ENCODE peak calls at places on chromosomes 16 and 17, in four cellular contexts. T is heart right ventricle, E is uterus, H is SK-N-SH. X is an unnamed sample.

GRCh38 chr16:78705694-78706093 is 606.2 kb downstream of the WWOX start:
- DNase-seq in T (no peak), E (no peak), H (peak), X (no peak)

GRCh38 chr17:57892820-57893595 is 43.2 kb upstream of the MRPS23 start:
- DNase-seq in H (no peak), T (peak), E (peak), X (peak)

GRCh38 chr17:80718428-80718827 is 173.8 kb downstream of the RPTOR start:
- DNase-seq in E (no peak), T (no peak), H (no peak), X (no peak)

GRCh38 chr16:57373117-57373947 is 1.0 kb downstream of the CX3CL1 start:
- DNase-seq in T (no peak), H (no peak), E (no peak), X (no peak)

GRCh38 chr17:29042679-29043538 is at the start of gene PIPOX:
- DNase-seq in T (peak), H (peak), E (no peak), X (peak)

GRCh38 chr16:2150418-2151187 is 2.2 kb downstream of the RAB26 start:
- DNase-seq in T (no peak), E (no peak), H (peak), X (no peak)

GRCh38 chr17:46003907-46004748 is 5.1 kb downstream of the STH start:
- DNase-seq in T (peak), H (peak), E (no peak), X (peak)

GRCh38 chr16:71364306-71364705 is 5.8 kb downstream of the CALB2 start:
- DNase-seq in E (no peak), H (no peak), T (peak), X (no peak)

GRCh38 chr16:10613771-10614485 is 33.5 kb upstream of the EMP2 start:
- DNase-seq in H (no peak), E (no peak), T (no peak), X (no peak)

GRCh38 chr16:56903866-56904265 is 28.1 kb upstream of the HERPUD1 start:
- DNase-seq in H (no peak), E (no peak), T (no peak), X (no peak)

GRCh38 chr16:11675561-11676511 is 7.6 kb downstream of the SNN start:
- DNase-seq in H (no peak), E (no peak), T (peak), X (no peak)

GRCh38 chr17:75516619-75517276 is 420 bp downstream of the TSEN54 start:
- DNase-seq in T (peak), E (peak), H (no peak), X (no peak)

GRCh38 chr17:51395621-51396020 is 135.3 kb downstream of the UTP18 start:
- DNase-seq in E (no peak), T (no peak), H (no peak), X (no peak)

GRCh38 chr17:35536664-35537160 is 766 bp downstream of the SLFN12L start:
- DNase-seq in E (no peak), H (no peak), T (no peak), X (no peak)

GRCh38 chr17:53176629-53177028 is 646.1 kb upstream of the KIF2B start:
- DNase-seq in H (no peak), T (no peak), E (no peak), X (no peak)

GRCh38 chr16:648071-648785 is 937 bp upstream of the WDR90 start:
- DNase-seq in E (no peak), H (peak), T (no peak), X (no peak)

GRCh38 chr17:81313776-81314409 is 18.8 kb upstream of the SLC38A10 start:
- DNase-seq in T (no peak), H (no peak), E (no peak), X (no peak)

GRCh38 chr16:5451641-5452040 is 354.0 kb upstream of the EEF2KMT start:
- DNase-seq in E (no peak), H (no peak), T (no peak), X (no peak)

GRCh38 chr17:350706-351435 is 1.7 kb downstream of the RPH3AL start:
- DNase-seq in H (peak), T (peak), E (peak), X (peak)

GRCh38 chr17:4389079-4389478 is 22.6 kb upstream of the UBE2G1 start:
- DNase-seq in E (no peak), H (no peak), T (no peak), X (no peak)

GRCh38 chr17:6524520-6524919 is 31.8 kb downstream of the PITPNM3 start:
- DNase-seq in H (no peak), T (no peak), E (no peak), X (no peak)

GRCh38 chr17:6686026-6686425 is 27.1 kb downstream of the SLC13A5 start:
- DNase-seq in H (no peak), T (no peak), E (no peak), X (no peak)

GRCh38 chr17:59725691-59726090 is 18.2 kb downstream of the VMP1 start:
- DNase-seq in E (no peak), T (no peak), H (no peak), X (no peak)

GRCh38 chr17:49471089-49471683 is 23.9 kb upstream of the NGFR start:
- DNase-seq in H (peak), E (peak), T (peak), X (peak)

GRCh38 chr16:85144026-85144915 is 32.0 kb upstream of the CIBAR2 start:
- DNase-seq in T (no peak), E (no peak), H (no peak), X (no peak)

GRCh38 chr17:41739661-41740352 is 5.4 kb upstream of the HAP1 start:
- DNase-seq in E (no peak), T (no peak), H (no peak), X (no peak)

GRCh38 chr17:81173761-81174160 is 7.7 kb upstream of the AATK start:
- DNase-seq in T (no peak), H (no peak), E (no peak), X (no peak)

GRCh38 chr16:3608069-3608468 is 3.3 kb downstream of the SLX4 start:
- DNase-seq in T (no peak), H (no peak), E (no peak), X (no peak)

GRCh38 chr16:3609895-3610697 is 1.3 kb downstream of the SLX4 start:
- DNase-seq in H (no peak), T (no peak), E (no peak), X (no peak)

GRCh38 chr16:3612510-3613466 is 1.4 kb upstream of the SLX4 start:
- DNase-seq in E (no peak), H (no peak), T (no peak), X (no peak)

GRCh38 chr16:3610698-3611144 is 685 bp downstream of the SLX4 start:
- DNase-seq in T (no peak), E (no peak), H (no peak), X (no peak)

DNA sequence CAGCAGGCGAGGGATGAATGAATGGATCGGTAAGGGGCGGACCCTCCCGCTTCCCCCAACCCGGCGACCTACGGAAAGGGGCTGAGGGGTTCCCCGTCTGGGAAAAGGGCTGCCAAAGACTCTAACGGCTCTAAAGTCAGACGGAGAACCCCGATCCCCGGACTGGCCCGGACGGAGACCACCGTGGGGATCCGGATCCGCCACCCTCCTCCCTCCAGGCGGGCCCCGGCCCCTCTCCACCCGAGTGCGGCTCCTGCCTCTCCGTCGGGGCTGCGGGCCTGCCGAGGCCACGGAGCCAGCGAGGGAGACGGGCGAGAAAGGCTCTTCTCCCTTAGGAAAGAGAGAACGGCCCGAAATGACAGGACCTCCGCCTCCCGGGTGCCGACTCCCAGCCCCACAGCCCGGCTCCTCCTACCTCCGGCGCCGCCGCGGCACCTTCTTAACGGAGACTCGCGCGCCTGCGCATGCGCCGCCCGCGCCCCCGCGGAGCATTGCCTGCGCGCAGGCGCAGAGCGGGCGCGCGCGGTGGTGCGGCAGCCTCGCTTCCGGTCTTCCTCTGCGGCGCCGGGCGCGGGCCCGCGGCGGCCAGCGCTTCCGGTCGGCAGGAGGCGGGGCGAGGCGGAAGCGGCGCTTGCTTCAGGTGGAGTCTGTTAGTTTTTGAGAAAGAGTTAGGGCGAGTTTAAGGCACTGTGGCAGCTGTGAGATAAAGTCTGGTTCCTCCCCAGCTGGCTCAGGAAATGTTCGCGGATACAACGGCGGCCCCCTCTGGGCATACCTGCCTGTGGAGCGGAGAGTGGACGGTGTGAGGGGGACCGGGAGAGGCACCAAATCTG is at the start of gene SLX4:
- DNase-seq in H (peak), T (peak), E (peak), X (peak)
- H3K27ac ChIP-seq in H (peak), T (peak), E (peak), X (peak)

GRCh38 chr16:29815032-29815721 is 775 bp upstream of the PAGR1 start:
- DNase-seq in T (no peak), E (peak), H (no peak), X (no peak)

GRCh38 chr16:29813644-29814562 is 1.9 kb downstream of the PRRT2 start:
- DNase-seq in E (no peak), T (no peak), H (no peak), X (no peak)

GRCh38 chr16:29812754-29813643 is 1.0 kb downstream of the PRRT2 start:
- DNase-seq in H (no peak), E (no peak), T (no peak), X (no peak)

GRCh38 chr16:29815793-29816693 is at the start of gene PAGR1:
- DNase-seq in E (peak), T (peak), H (peak), X (peak)

GRCh38 chr16:29814592-29814991 is 1.4 kb upstream of the PAGR1 start:
- DNase-seq in H (no peak), E (no peak), T (no peak), X (no peak)
- H3K27ac ChIP-seq in H (no peak), E (peak), T (peak), X (peak)

GRCh38 chr17:44794699-44795413 is 35.2 kb downstream of the GJC1 start:
- DNase-seq in H (no peak), E (no peak), T (no peak), X (no peak)
- H3K27ac ChIP-seq in H (peak), E (peak), T (peak), X (no peak)

DNA sequence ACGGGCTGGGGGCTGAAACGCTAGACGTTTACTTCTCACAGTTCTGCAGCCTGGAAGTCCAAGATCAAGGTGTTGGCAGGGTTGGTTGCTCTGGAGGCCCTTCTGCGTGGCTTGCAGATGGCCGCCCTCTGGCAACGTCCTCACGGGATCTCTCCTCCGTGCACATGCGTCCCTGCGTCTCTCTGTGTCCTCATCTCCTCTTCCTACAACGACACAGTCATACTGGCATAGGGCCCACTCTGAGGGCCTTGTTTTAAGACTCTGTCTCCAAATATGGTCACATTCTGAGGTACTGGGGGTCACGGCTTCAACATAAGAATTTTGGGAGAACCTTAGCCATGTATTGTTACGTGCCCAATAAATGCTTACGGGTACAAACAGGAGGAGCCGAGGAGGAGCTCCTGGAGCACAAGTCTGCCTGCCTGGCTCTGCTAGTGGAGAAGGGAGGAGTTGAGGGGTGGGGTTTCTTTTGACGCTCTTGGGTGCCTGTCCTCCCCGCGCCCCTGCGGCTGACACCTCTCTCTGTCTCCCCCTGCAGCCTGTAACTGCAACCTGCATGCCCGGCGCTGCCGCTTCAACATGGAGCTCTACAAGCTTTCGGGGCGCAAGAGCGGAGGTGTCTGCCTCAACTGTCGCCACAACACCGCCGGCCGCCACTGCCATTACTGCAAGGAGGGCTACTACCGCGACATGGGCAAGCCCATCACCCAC is 141.1 kb downstream of the NTN1 start:
- DNase-seq in T (no peak), E (no peak), H (peak), X (no peak)
- H3K27ac ChIP-seq in T (no peak), E (no peak), H (no peak), X (no peak)

DNA sequence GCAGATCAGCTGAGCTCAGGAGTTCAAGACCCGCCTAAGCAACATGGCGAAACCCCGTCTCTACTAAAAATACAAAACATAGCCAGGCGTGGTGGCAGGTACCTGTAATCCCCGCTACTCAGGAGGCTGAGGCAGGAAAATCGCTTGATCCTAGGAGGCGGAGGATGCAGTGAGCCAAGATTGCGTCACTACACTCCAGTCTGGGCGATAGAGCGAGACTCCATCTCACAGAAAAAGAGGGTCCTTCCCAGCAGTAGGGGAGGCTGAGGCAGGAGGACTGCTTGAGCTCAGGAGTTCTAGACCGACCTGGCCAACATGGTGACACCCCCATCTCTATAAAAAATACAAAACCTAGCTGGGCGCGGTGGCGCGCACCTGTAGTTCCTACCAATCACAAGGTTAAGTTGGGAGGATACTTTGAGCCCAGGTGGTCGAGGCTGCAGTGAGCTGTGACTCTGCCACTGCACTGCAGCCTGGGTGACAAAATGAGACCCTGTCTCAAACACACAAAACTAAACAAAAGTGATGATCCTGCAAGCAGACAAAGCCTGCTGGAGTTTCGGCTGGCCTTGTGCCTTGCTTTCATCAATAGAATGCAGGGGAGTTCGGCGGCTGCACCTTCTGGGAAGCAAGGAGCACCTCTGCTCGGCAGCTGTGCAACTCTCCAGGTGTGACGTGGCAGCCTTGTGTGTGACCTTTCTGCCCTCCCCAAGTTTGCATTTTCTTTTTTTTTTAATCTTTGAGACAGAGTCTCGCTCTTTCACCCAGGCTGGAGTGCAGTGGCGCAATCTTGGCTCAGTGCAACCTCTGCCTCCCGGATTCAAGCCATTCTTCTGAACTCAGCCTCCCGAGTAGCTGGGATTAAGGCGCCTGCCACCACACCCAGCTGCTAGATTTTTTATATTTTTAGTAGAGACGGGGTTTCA is 12.4 kb upstream of the YWHAE start:
- DNase-seq in E (no peak), T (no peak), H (no peak), X (no peak)
- H3K27ac ChIP-seq in E (no peak), T (no peak), H (no peak), X (no peak)

X was measured in substantia nigra.